ENCODE peak calls at places on chromosomes 3 and 15, in nine cellular contexts. J is H7; V is fibroblast of the conjunctiva; Q is stimulated activated CD4-positive, alpha-beta T cell treated with anti-CD3 and anti-CD28 coated beads, Interleukin-1b, Interleukin-23, amount 100 ng/mL, for 4 hours; D is NCI-H69; G is AG04450; R is activated CD4-positive, alpha-beta T cell treated with anti-CD3 and anti-CD28 coated beads, Interleukin-2, amount 50 U/mL, for 48 hours; Z is posterior cingulate gyrus; B is anterior cingulate cortex. U is an unnamed sample.

GRCh38 chr3:197541756-197542539 is 13.8 kb downstream of the BDH1 start:
- DNase-seq in D (no peak), G (peak), Q (no peak), R (no peak), Z (peak), V (peak), B (peak), J (peak), U (no peak)

GRCh38 chr3:51163051-51163450 is 222.0 kb upstream of the MANF start:
- DNase-seq in B (no peak), Z (no peak), V (no peak), J (no peak), Q (no peak), D (no peak), G (no peak), R (no peak), U (no peak)

GRCh38 chr3:44584646-44585501 is at the start of gene ZNF660:
- DNase-seq in D (peak), V (peak), B (peak), R (no peak), Q (no peak), G (peak), Z (peak), J (peak), U (peak)

GRCh38 chr3:69105320-69105719 is 17.1 kb downstream of the LMOD3 start:
- DNase-seq in Q (no peak), D (no peak), B (no peak), R (no peak), J (no peak), Z (no peak), G (no peak), V (no peak), U (no peak)

GRCh38 chr15:28885630-28886430 is at the start of gene APBA2:
- DNase-seq in Z (peak), G (no peak), J (peak), B (no peak), V (no peak), Q (peak), D (peak), R (peak), U (no peak)

GRCh38 chr3:176697284-176697889 is 499.9 kb downstream of the TBL1XR1 start:
- DNase-seq in Z (no peak), R (no peak), B (no peak), D (peak), G (no peak), Q (no peak), V (no peak), J (peak), U (no peak)

GRCh38 chr15:98763179-98763578 is 114.8 kb downstream of the IGF1R start:
- DNase-seq in Z (no peak), Q (no peak), B (no peak), G (no peak), J (no peak), D (peak), V (no peak), R (no peak), U (no peak)

GRCh38 chr15:74758736-74759135 is 10.1 kb downstream of the CYP1A2 start:
- DNase-seq in G (no peak), J (no peak), V (no peak), R (no peak), B (no peak), Z (peak), D (no peak), Q (no peak), U (no peak)

GRCh38 chr3:16203031-16203430 is 28.6 kb downstream of the GALNT15 start:
- DNase-seq in D (no peak), Z (no peak), R (peak), G (peak), J (no peak), Q (no peak), V (no peak), B (no peak), U (peak)

GRCh38 chr3:52784931-52785590 is 7.7 kb downstream of the ITIH1 start:
- DNase-seq in B (no peak), D (no peak), R (no peak), V (no peak), Z (no peak), G (no peak), Q (no peak), J (no peak), U (no peak)

GRCh38 chr3:52839892-52840545 is 5.2 kb upstream of the MUSTN1 start:
- DNase-seq in V (no peak), B (no peak), G (no peak), J (no peak), D (no peak), Q (no peak), Z (peak), R (no peak), U (no peak)

GRCh38 chr3:10248984-10249748 is 907 bp downstream of the TATDN2 start:
- DNase-seq in B (no peak), G (no peak), V (no peak), Z (no peak), J (peak), R (peak), Q (no peak), D (peak), U (no peak)

GRCh38 chr3:57154470-57154869 is 10.7 kb downstream of the IL17RD start:
- DNase-seq in B (no peak), G (no peak), D (no peak), J (no peak), V (no peak), R (no peak), Z (no peak), Q (no peak), U (no peak)

GRCh38 chr15:90845201-90845949 is 23.0 kb upstream of the FURIN start:
- DNase-seq in G (peak), J (peak), Z (no peak), R (peak), V (peak), Q (no peak), D (peak), B (no peak), U (peak)

GRCh38 chr3:62655319-62656063 is 219.7 kb downstream of the CADPS start:
- DNase-seq in D (no peak), J (no peak), R (no peak), Z (no peak), Q (no peak), G (no peak), V (no peak), B (no peak), U (no peak)

GRCh38 chr3:37996785-37997301 is 6.3 kb downstream of the VILL start:
- DNase-seq in Z (no peak), R (peak), G (peak), J (peak), D (peak), B (no peak), Q (peak), V (peak), U (peak)

GRCh38 chr3:48532974-48533337 is 23.6 kb downstream of the PFKFB4 start:
- DNase-seq in B (no peak), D (no peak), G (no peak), R (no peak), Q (no peak), V (no peak), Z (no peak), J (no peak), U (no peak)

GRCh38 chr3:123448503-123449091 is at the start of gene ADCY5:
- DNase-seq in Q (no peak), V (no peak), B (no peak), D (peak), R (no peak), G (no peak), Z (peak), J (peak), U (no peak)

GRCh38 chr15:48191574-48192225 is at the start of gene CTXN2:
- DNase-seq in V (no peak), Z (peak), G (no peak), R (no peak), J (peak), D (peak), Q (no peak), B (peak), U (no peak)

U was measured in kidney epithelial cell.